ENCODE peak calls at places on chromosomes 13 and 19, in ten cellular contexts. One of them, this sample, is unnamed.
A peak's percentile ranks its signal among the peaks of the same experiment; 100 is the strongest.

GRCh38 chr13:75818181-75819110 is 182.3 kb downstream of the LMO7 start:
- DNase-seq in astrocyte: no peak
- DNase-seq in erythroblast: no peak
- DNase-seq in NCI-H1417: no peak
- DNase-seq in BJ: no peak
- DNase-seq in left ventricle myocardium inferior: no peak
- DNase-seq in GM06990: no peak
- DNase-seq in A172: no peak
- DNase-seq in IMR-90: no peak
- DNase-seq in WTC11: no peak
- DNase-seq in this sample: no peak

GRCh38 chr19:1396768-1397679 is 4.3 kb downstream of the GAMT start:
- DNase-seq in astrocyte: no peak
- DNase-seq in erythroblast: no peak
- DNase-seq in NCI-H1417: no peak
- DNase-seq in BJ: no peak
- DNase-seq in left ventricle myocardium inferior: no peak
- DNase-seq in GM06990: no peak
- DNase-seq in A172: no peak
- DNase-seq in IMR-90: no peak
- DNase-seq in WTC11: no peak
- DNase-seq in this sample: no peak

GRCh38 chr13:21757721-21758120 is 86.8 kb downstream of the FGF9 start:
- DNase-seq in astrocyte: no peak
- DNase-seq in erythroblast: no peak
- DNase-seq in NCI-H1417: no peak
- DNase-seq in BJ: no peak
- DNase-seq in left ventricle myocardium inferior: no peak
- DNase-seq in GM06990: no peak
- DNase-seq in A172: no peak
- DNase-seq in IMR-90: no peak
- DNase-seq in WTC11: no peak
- DNase-seq in this sample: no peak

GRCh38 chr13:88908896-88909535 is 1237.8 kb downstream of the SLITRK5 start:
- DNase-seq in astrocyte: no peak
- DNase-seq in erythroblast: peak; percentile 71
- DNase-seq in NCI-H1417: peak; percentile 61
- DNase-seq in BJ: no peak
- DNase-seq in left ventricle myocardium inferior: no peak
- DNase-seq in GM06990: no peak
- DNase-seq in A172: no peak
- DNase-seq in IMR-90: no peak
- DNase-seq in WTC11: no peak
- DNase-seq in this sample: no peak

GRCh38 chr13:99662678-99663077 is 161.4 kb downstream of the TM9SF2 start:
- DNase-seq in astrocyte: no peak
- DNase-seq in erythroblast: no peak
- DNase-seq in NCI-H1417: peak; percentile 70
- DNase-seq in BJ: no peak
- DNase-seq in left ventricle myocardium inferior: no peak
- DNase-seq in GM06990: no peak
- DNase-seq in A172: no peak
- DNase-seq in IMR-90: no peak
- DNase-seq in WTC11: no peak
- DNase-seq in this sample: no peak

GRCh38 chr13:77751513-77752456 is 54.3 kb downstream of the SLAIN1 start:
- DNase-seq in astrocyte: peak; percentile 22
- DNase-seq in erythroblast: peak; percentile 63
- DNase-seq in NCI-H1417: peak; percentile 48
- DNase-seq in BJ: no peak
- DNase-seq in left ventricle myocardium inferior: no peak
- DNase-seq in GM06990: no peak
- DNase-seq in A172: peak; percentile 20
- DNase-seq in IMR-90: peak; percentile 37
- DNase-seq in WTC11: peak; percentile 22
- DNase-seq in this sample: no peak

GRCh38 chr19:14871619-14872230 is 14.2 kb downstream of the OR7A17 start:
- DNase-seq in astrocyte: no peak
- DNase-seq in erythroblast: peak; percentile 31
- DNase-seq in NCI-H1417: no peak
- DNase-seq in BJ: no peak
- DNase-seq in left ventricle myocardium inferior: no peak
- DNase-seq in GM06990: no peak
- DNase-seq in A172: peak; percentile 19
- DNase-seq in IMR-90: peak; percentile 11
- DNase-seq in WTC11: no peak
- DNase-seq in this sample: no peak

GRCh38 chr19:47573076-47574026 is at the start of gene ZNF541:
- DNase-seq in astrocyte: peak; percentile 12
- DNase-seq in erythroblast: peak; percentile 64
- DNase-seq in NCI-H1417: no peak
- DNase-seq in BJ: no peak
- DNase-seq in left ventricle myocardium inferior: peak; percentile 64
- DNase-seq in GM06990: no peak
- DNase-seq in A172: no peak
- DNase-seq in IMR-90: peak; percentile 12
- DNase-seq in WTC11: peak; percentile 31
- DNase-seq in this sample: peak; percentile 72

GRCh38 chr19:43380008-43380407 is 26.5 kb downstream of the CD177 start:
- DNase-seq in astrocyte: no peak
- DNase-seq in erythroblast: no peak
- DNase-seq in NCI-H1417: no peak
- DNase-seq in BJ: no peak
- DNase-seq in left ventricle myocardium inferior: no peak
- DNase-seq in GM06990: no peak
- DNase-seq in A172: no peak
- DNase-seq in IMR-90: no peak
- DNase-seq in WTC11: no peak
- DNase-seq in this sample: no peak

GRCh38 chr13:38417727-38418126 is 68.1 kb downstream of the UFM1 start:
- DNase-seq in astrocyte: no peak
- DNase-seq in erythroblast: peak; percentile 6
- DNase-seq in NCI-H1417: no peak
- DNase-seq in BJ: no peak
- DNase-seq in left ventricle myocardium inferior: no peak
- DNase-seq in GM06990: no peak
- DNase-seq in A172: peak; percentile 30
- DNase-seq in IMR-90: peak; percentile 1
- DNase-seq in WTC11: no peak
- DNase-seq in this sample: no peak

GRCh38 chr19:30254214-30254613 is 118.0 kb upstream of the ZNF536 start:
- DNase-seq in astrocyte: no peak
- DNase-seq in erythroblast: no peak
- DNase-seq in NCI-H1417: no peak
- DNase-seq in BJ: no peak
- DNase-seq in left ventricle myocardium inferior: no peak
- DNase-seq in GM06990: no peak
- DNase-seq in A172: no peak
- DNase-seq in IMR-90: no peak
- DNase-seq in WTC11: no peak
- DNase-seq in this sample: no peak

GRCh38 chr13:92959790-92960189 is 266.8 kb upstream of the GPC6 start:
- DNase-seq in astrocyte: no peak
- DNase-seq in erythroblast: no peak
- DNase-seq in NCI-H1417: no peak
- DNase-seq in BJ: no peak
- DNase-seq in left ventricle myocardium inferior: no peak
- DNase-seq in GM06990: no peak
- DNase-seq in A172: no peak
- DNase-seq in IMR-90: no peak
- DNase-seq in WTC11: no peak
- DNase-seq in this sample: no peak

GRCh38 chr13:25300861-25301346 is 521 bp upstream of the NUP58 start:
- DNase-seq in astrocyte: no peak
- DNase-seq in erythroblast: no peak
- DNase-seq in NCI-H1417: no peak
- DNase-seq in BJ: no peak
- DNase-seq in left ventricle myocardium inferior: peak; percentile 24
- DNase-seq in GM06990: peak; percentile 51
- DNase-seq in A172: no peak
- DNase-seq in IMR-90: no peak
- DNase-seq in WTC11: no peak
- DNase-seq in this sample: peak; percentile 22

This sample was measured in psoas muscle.